ENCODE peak calls at places on chromosomes 4 and X, in four cellular contexts. H is A549, L is right atrium auricular region, I is adipocyte. U is an unnamed sample. For H3K4me1 and H3K9me3, the result is how much of the 10 kb centered on the place peaks cover.

GRCh38 chrX:115233497-115234219 is at the start of gene LRCH2:
- DNase-seq in H (no peak), L (no peak), I (peak), U (peak)

GRCh38 chr4:159046683-159047082 is 56.2 kb upstream of the RAPGEF2 start:
- DNase-seq in H (no peak), L (no peak), I (no peak), U (no peak)

GRCh38 chr4:182832352-182833120 is 84.7 kb downstream of the DCTD start:
- DNase-seq in H (no peak), L (no peak), I (no peak), U (no peak)

GRCh38 chrX:106009145-106009544 is 29.4 kb downstream of the SERPINA7 start:
- DNase-seq in H (no peak), L (no peak), I (no peak), U (no peak)

GRCh38 chr4:102606846-102607440 is 105.8 kb downstream of the NFKB1 start:
- DNase-seq in H (no peak), L (no peak), I (no peak), U (no peak)

GRCh38 chr4:128249787-128250668 is 37.6 kb downstream of the PGRMC2 start:
- DNase-seq in H (no peak), L (no peak), I (no peak), U (no peak)

GRCh38 chr4:106628616-106629606 is 260.3 kb upstream of the GIMD1 start:
- DNase-seq in H (no peak), L (no peak), I (peak), U (no peak)

GRCh38 chrX:39519566-39520301 is 578.0 kb downstream of the BCOR start:
- DNase-seq in H (no peak), L (peak), I (no peak), U (no peak)

GRCh38 chr4:8779371-8779988 is 92.2 kb downstream of the HMX1 start:
- DNase-seq in H (no peak), L (no peak), I (no peak), U (no peak)

GRCh38 chr4:169366821-169367220 is 96.1 kb upstream of the SH3RF1 start:
- DNase-seq in H (no peak), L (no peak), I (no peak), U (no peak)

GRCh38 chr4:159269956-159270355 is 167.1 kb downstream of the RAPGEF2 start:
- DNase-seq in H (no peak), L (no peak), I (no peak), U (no peak)

GRCh38 chr4:78242071-78242470 is 184.9 kb downstream of the FRAS1 start:
- DNase-seq in H (no peak), L (no peak), I (peak), U (no peak)

GRCh38 chr4:55365347-55365728 is 19.3 kb downstream of the SRD5A3 start:
- DNase-seq in H (no peak), L (peak), I (no peak), U (no peak)

GRCh38 chr4:1328267-1329155 is 18.5 kb upstream of the UVSSA start:
- DNase-seq in H (no peak), L (no peak), I (no peak), U (no peak)

DNA sequence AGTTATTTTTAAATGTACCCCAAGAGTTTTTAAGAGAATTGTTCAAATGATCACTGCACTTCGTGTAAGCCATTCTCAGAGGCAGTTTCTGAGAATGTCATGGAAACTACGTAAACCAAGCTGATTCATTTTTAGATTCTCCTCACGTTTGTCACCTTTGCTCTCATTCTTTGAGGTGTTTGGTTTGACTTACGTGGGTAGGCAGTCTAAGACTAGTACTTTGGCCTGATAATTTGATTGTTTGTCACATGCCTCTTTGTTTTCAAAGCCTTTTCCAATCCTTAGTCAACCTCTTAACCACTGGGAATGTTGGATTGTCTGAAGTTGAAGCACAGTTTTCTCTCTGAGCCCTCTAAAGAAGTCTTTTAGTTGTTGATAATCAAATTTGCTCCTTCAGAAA is 10.5 kb downstream of the SEPTIN11 start:
- DNase-seq in H (no peak), L (no peak), I (no peak), U (no peak)
- H3K4me1 ChIP-seq in H (under half), L (under half), I (half or more), U (under half)

GRCh38 chr4:30605616-30606015 is 114.6 kb upstream of the PCDH7 start:
- DNase-seq in H (no peak), L (no peak), I (no peak), U (no peak)

DNA sequence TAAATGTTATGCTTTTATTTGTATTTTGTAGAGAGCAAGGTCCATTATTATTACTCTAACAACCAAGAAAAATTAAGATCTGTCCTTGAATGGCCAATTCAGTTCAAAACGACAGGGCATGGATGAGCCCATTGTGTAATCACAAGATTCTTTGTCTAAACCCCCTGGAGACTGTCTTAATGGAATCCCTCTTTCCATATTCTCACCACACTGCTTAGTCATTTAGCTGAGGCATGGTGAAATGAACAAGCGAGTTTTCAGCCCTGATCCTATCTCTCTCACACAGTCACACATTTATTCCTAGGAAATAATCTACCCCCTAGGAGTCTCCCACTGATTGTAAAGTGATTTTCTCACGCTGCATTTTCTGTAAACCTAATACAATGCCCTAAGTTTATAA is 119.9 kb upstream of the PCDH7 start:
- DNase-seq in H (no peak), L (no peak), I (peak), U (peak)
- H3K9me3 ChIP-seq in H (under half), L (under half), I (under half), U (under half)

GRCh38 chrX:133981908-133982307 is 3.5 kb downstream of the GPC3 start:
- DNase-seq in H (no peak), L (no peak), I (peak), U (no peak)
- H3K4me3 ChIP-seq in H (no peak), L (no peak), I (no peak), U (peak)

GRCh38 chrX:112961981-112962380 is 121.3 kb upstream of the AMOT start:
- DNase-seq in H (no peak), L (no peak), I (no peak), U (no peak)
- H3K4me1 ChIP-seq in H (under half), L (under half), I (under half), U (under half)

DNA sequence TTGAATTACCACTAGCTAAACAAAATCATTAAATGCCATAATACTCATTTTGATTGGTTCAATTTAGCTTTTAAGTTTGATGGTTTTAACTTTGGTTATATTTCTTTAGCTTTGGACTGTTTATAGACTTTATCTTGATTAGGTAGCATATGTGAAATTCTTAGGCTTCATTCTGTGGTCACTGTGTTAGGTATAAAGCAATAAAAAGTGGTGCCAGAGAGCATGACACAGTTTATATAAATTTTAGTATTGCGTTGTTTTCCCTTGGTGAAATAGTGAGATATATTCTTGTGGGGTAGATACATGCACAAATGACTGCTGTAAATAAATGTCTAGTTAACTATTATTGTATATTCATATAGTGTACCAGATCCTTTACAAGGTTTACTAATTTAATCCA is 474.2 kb upstream of the GRID2 start:
- DNase-seq in H (no peak), L (no peak), I (peak), U (no peak)
- H3K9me3 ChIP-seq in H (under half), L (half or more), I (half or more), U (under half)

GRCh38 chr4:100099746-100100145 is 90.5 kb downstream of the DDIT4L start:
- DNase-seq in H (no peak), L (no peak), I (no peak), U (no peak)
- H3K4me3 ChIP-seq in H (no peak), L (no peak), I (no peak), U (no peak)

GRCh38 chrX:154061801-154062200 is 35.7 kb downstream of the MECP2 start:
- DNase-seq in H (no peak), L (no peak), I (no peak), U (no peak)
- H3K4me1 ChIP-seq in H (under half), L (half or more), I (under half), U (under half)

GRCh38 chrX:75911716-75912115 is 126.7 kb upstream of the MAGEE2 start:
- DNase-seq in H (no peak), L (no peak), I (no peak), U (no peak)
- H3K9me3 ChIP-seq in H (under half), L (under half), I (under half), U (under half)

GRCh38 chrX:362937-363620 is 23.6 kb downstream of the PPP2R3B start:
- DNase-seq in H (no peak), L (no peak), I (no peak), U (no peak)

GRCh38 chrX:361231-362145 is 25.2 kb downstream of the PPP2R3B start:
- DNase-seq in H (no peak), L (no peak), I (no peak), U (no peak)

GRCh38 chrX:363621-364375 is 22.9 kb downstream of the PPP2R3B start:
- DNase-seq in H (no peak), L (no peak), I (no peak), U (no peak)

GRCh38 chrX:360496-361150 is 26.1 kb downstream of the PPP2R3B start:
- DNase-seq in H (no peak), L (no peak), I (no peak), U (no peak)

GRCh38 chrX:362351-362750 is 24.4 kb downstream of the PPP2R3B start:
- DNase-seq in H (no peak), L (no peak), I (no peak), U (no peak)
- H3K4me3 ChIP-seq in H (no peak), L (no peak), I (no peak), U (no peak)

GRCh38 chrX:45807572-45808425 is 607.1 kb upstream of the DIPK2B start:
- DNase-seq in H (no peak), L (no peak), I (peak), U (peak)
- H3K4me1 ChIP-seq in H (half or more), L (under half), I (under half), U (under half)